ENCODE peak calls at places on chromosomes 2 and 18, in six cellular contexts. One of them, this sample, is unnamed. For H3K4me1, the result is how much of the 10 kb centered on the place peaks cover.

GRCh38 chr2:37472959-37473358 is 128.5 kb downstream of the QPCT start:
- DNase-seq in DND-41: no peak
- DNase-seq in fibroblast of lung: peak
- DNase-seq in endothelial cell of umbilical vein: peak
- DNase-seq in gastrocnemius medialis: no peak
- DNase-seq in uterus: no peak
- DNase-seq in this sample: peak

GRCh38 chr2:150472122-150472899 is 15.2 kb downstream of the RND3 start:
- DNase-seq in DND-41: peak
- DNase-seq in fibroblast of lung: peak
- DNase-seq in endothelial cell of umbilical vein: peak
- DNase-seq in gastrocnemius medialis: peak
- DNase-seq in uterus: no peak
- DNase-seq in this sample: no peak

GRCh38 chr18:13539050-13539449 is 187.3 kb downstream of the FAM210A start:
- DNase-seq in DND-41: peak
- DNase-seq in fibroblast of lung: no peak
- DNase-seq in endothelial cell of umbilical vein: no peak
- DNase-seq in gastrocnemius medialis: no peak
- DNase-seq in uterus: peak
- DNase-seq in this sample: no peak

GRCh38 chr2:190535119-190535439 is 557 bp upstream of the NEMP2 start:
- DNase-seq in DND-41: no peak
- DNase-seq in fibroblast of lung: no peak
- DNase-seq in endothelial cell of umbilical vein: peak
- DNase-seq in gastrocnemius medialis: no peak
- DNase-seq in uterus: no peak
- DNase-seq in this sample: no peak

GRCh38 chr2:169027240-169027639 is 3.9 kb downstream of the ABCB11 start:
- DNase-seq in DND-41: no peak
- DNase-seq in fibroblast of lung: no peak
- DNase-seq in endothelial cell of umbilical vein: no peak
- DNase-seq in gastrocnemius medialis: no peak
- DNase-seq in uterus: no peak
- DNase-seq in this sample: no peak

GRCh38 chr2:190596998-190597397 is 51.9 kb upstream of the NAB1 start:
- DNase-seq in DND-41: no peak
- DNase-seq in fibroblast of lung: no peak
- DNase-seq in endothelial cell of umbilical vein: no peak
- DNase-seq in gastrocnemius medialis: no peak
- DNase-seq in uterus: no peak
- DNase-seq in this sample: no peak

GRCh38 chr2:155382781-155383180 is 684.3 kb downstream of the KCNJ3 start:
- DNase-seq in DND-41: no peak
- DNase-seq in fibroblast of lung: no peak
- DNase-seq in endothelial cell of umbilical vein: no peak
- DNase-seq in gastrocnemius medialis: no peak
- DNase-seq in uterus: no peak
- DNase-seq in this sample: no peak

GRCh38 chr2:86285981-86286380 is 51.4 kb downstream of the REEP1 start:
- DNase-seq in DND-41: no peak
- DNase-seq in fibroblast of lung: no peak
- DNase-seq in endothelial cell of umbilical vein: no peak
- DNase-seq in gastrocnemius medialis: no peak
- DNase-seq in uterus: no peak
- DNase-seq in this sample: peak

GRCh38 chr2:99615247-99615771 is 125.5 kb upstream of the REV1 start:
- DNase-seq in DND-41: no peak
- DNase-seq in fibroblast of lung: no peak
- DNase-seq in endothelial cell of umbilical vein: no peak
- DNase-seq in gastrocnemius medialis: peak
- DNase-seq in uterus: no peak
- DNase-seq in this sample: no peak

GRCh38 chr2:175251425-175252041 is 70.0 kb upstream of the ATP5MC3 start:
- DNase-seq in DND-41: peak
- DNase-seq in fibroblast of lung: peak
- DNase-seq in endothelial cell of umbilical vein: peak
- DNase-seq in gastrocnemius medialis: no peak
- DNase-seq in uterus: no peak
- DNase-seq in this sample: no peak

GRCh38 chr2:67674668-67675067 is 277.5 kb downstream of the ETAA1 start:
- DNase-seq in DND-41: no peak
- DNase-seq in fibroblast of lung: no peak
- DNase-seq in endothelial cell of umbilical vein: no peak
- DNase-seq in gastrocnemius medialis: peak
- DNase-seq in uterus: no peak
- DNase-seq in this sample: no peak

GRCh38 chr2:207770602-207771404 is 1.1 kb upstream of the FZD5 start:
- DNase-seq in DND-41: no peak
- DNase-seq in fibroblast of lung: no peak
- DNase-seq in endothelial cell of umbilical vein: peak
- DNase-seq in gastrocnemius medialis: no peak
- DNase-seq in uterus: peak
- DNase-seq in this sample: peak

GRCh38 chr2:230627806-230628724 is 84.6 kb upstream of the CAB39 start:
- DNase-seq in DND-41: no peak
- DNase-seq in fibroblast of lung: peak
- DNase-seq in endothelial cell of umbilical vein: no peak
- DNase-seq in gastrocnemius medialis: no peak
- DNase-seq in uterus: no peak
- DNase-seq in this sample: no peak

GRCh38 chr2:9593936-9594335 is 36.9 kb downstream of the YWHAQ start:
- DNase-seq in DND-41: no peak
- DNase-seq in fibroblast of lung: no peak
- DNase-seq in endothelial cell of umbilical vein: no peak
- DNase-seq in gastrocnemius medialis: no peak
- DNase-seq in uterus: no peak
- DNase-seq in this sample: no peak

GRCh38 chr2:151120016-151120415 is 141.6 kb downstream of the RBM43 start:
- DNase-seq in DND-41: no peak
- DNase-seq in fibroblast of lung: no peak
- DNase-seq in endothelial cell of umbilical vein: no peak
- DNase-seq in gastrocnemius medialis: no peak
- DNase-seq in uterus: no peak
- DNase-seq in this sample: no peak

DNA sequence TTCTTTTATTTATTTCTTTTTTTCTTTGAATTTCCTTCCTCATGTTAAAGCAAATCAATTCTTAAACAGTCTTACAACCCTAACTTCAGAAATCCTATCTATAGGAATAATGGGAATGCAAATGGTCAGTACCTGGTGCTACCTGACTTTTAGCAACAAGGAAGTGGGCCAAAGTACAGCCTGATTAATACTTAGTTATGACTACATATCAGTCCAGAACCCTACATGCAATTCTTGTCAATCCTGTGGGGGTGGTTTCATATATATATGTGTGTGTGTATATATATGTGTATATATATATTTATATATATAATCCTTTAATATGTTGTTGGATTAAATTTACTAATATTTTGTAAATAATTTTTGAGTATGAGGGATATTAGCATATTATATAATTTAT is 14.8 kb upstream of the TRAPPC8 start:
- DNase-seq in DND-41: no peak
- DNase-seq in fibroblast of lung: no peak
- DNase-seq in endothelial cell of umbilical vein: no peak
- DNase-seq in gastrocnemius medialis: no peak
- DNase-seq in uterus: no peak
- DNase-seq in this sample: no peak
- TF ChIP-seq CTCF in DND-41: no peak
- TF ChIP-seq CTCF in fibroblast of lung: no peak
- TF ChIP-seq CTCF in endothelial cell of umbilical vein: no peak
- TF ChIP-seq CTCF in gastrocnemius medialis: no peak
- TF ChIP-seq CTCF in uterus: no peak
- TF ChIP-seq CTCF in this sample: no peak

DNA sequence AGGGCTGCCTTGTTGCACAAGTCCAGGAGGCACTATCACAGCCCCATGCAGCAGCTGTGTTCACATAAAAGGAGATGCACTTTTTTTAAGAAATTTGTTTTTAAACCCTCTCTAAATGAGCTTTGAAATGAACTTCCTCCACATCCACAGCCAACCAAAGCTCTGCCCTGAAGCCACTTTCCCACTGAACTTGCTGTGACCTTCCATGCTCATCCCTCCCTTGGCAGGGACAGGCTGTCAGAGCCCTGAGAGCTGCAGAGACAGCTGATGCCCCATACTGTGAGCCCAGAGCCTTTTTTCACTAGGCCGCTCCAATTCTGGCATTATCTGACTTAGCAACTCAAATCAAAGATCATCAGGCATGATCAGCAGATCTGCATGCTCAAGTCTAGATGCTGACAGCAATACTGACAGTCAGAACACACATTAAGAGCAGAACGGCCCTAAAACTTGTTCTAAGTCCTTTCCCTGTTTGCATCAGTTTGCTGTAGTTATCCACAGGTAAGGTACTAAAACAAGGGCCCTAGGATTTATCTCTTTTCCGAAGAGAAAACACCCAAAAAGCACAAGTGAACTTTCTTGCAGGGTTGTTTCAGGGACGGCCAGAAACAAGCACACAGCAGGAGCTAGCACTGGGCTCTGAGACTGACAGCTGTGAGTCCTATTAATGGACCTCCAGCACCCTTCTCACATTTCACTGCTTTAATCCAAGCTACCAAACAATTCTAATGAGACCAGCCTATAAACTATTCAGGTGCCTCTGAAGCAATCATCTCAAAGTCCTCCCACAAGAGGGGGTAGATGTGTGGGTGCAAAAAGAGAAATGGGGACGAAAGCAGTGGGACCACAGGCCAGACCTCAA is 34.9 kb downstream of the RNU4ATAC start:
- DNase-seq in DND-41: no peak
- DNase-seq in fibroblast of lung: no peak
- DNase-seq in endothelial cell of umbilical vein: no peak
- DNase-seq in gastrocnemius medialis: peak
- DNase-seq in uterus: no peak
- DNase-seq in this sample: no peak
- H3K4me1 ChIP-seq in DND-41: under half
- H3K4me1 ChIP-seq in fibroblast of lung: under half
- H3K4me1 ChIP-seq in endothelial cell of umbilical vein: under half
- H3K4me1 ChIP-seq in gastrocnemius medialis: half or more
- H3K4me1 ChIP-seq in uterus: under half
- H3K4me1 ChIP-seq in this sample: under half

DNA sequence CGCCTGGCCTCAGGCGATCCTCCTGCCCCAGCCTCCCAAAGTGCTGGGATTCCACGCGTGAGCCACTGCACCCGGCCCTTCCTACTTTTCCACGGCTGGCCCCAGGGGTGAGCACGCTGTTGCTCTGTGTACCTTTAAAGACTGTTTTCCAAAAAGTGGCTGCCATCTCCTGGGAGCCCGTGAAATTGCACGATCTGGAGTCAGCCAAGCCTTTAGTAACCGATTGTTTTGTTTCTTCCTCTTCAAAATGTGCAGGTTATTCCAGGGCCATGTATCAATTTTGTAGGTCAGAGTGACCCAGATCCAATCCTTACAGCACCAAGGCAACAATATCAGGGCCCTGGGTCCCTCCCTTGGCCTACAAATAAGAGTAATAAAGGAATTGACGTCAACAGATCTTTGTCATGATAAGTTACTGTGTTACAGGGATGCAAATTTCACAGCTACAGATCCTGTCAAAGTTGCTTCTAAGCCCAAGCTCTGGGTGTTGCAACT is 135.6 kb upstream of the ZNF236 start:
- DNase-seq in DND-41: peak
- DNase-seq in fibroblast of lung: peak
- DNase-seq in endothelial cell of umbilical vein: peak
- DNase-seq in gastrocnemius medialis: peak
- DNase-seq in uterus: peak
- DNase-seq in this sample: no peak
- TF ChIP-seq CTCF in DND-41: peak
- TF ChIP-seq CTCF in fibroblast of lung: peak
- TF ChIP-seq CTCF in endothelial cell of umbilical vein: peak
- TF ChIP-seq CTCF in gastrocnemius medialis: peak
- TF ChIP-seq CTCF in uterus: peak
- TF ChIP-seq CTCF in this sample: peak

DNA sequence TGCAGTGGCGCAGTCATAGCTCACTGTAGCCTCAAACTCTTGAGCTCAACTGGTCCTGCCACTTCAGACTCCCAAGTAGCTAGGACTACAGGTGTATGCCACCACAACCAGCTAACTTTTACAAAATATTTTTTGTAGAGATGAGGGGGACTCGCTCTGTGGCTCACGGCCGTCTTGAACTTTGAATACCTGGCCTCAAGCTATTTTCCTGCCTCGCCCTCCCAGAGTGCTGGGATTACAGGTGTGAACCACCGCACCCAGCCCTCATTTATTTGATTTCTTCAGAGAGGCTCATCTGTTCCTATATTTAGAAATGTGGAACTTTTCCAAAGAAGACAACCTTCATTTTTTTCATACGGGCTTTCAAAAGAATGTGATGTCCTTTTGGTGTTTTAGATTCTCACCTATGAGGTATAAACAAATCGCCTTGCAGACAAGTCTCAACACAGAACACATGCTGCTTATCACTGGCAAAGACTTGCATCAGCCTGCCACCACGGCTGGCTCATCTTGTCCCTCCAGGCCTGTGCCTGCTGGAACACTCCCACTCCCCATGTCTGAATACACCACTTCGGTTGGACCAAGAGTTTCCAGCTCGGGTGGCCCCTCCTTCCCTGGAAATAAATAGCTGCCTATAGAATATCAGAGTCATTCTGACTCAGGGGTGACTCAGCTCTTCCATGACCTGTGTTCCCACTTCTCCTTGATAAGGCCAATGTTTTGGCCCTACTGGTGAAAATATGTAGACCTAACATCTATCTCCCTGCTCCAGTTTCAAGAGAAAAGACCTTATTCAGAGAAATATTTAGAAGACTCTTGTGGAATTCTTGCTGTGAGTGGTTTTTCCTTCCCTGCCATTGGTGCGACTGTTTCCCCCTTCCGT is 202.6 kb downstream of the TGIF1 start:
- DNase-seq in DND-41: no peak
- DNase-seq in fibroblast of lung: peak
- DNase-seq in endothelial cell of umbilical vein: peak
- DNase-seq in gastrocnemius medialis: no peak
- DNase-seq in uterus: peak
- DNase-seq in this sample: no peak
- H3K4me1 ChIP-seq in DND-41: under half
- H3K4me1 ChIP-seq in fibroblast of lung: under half
- H3K4me1 ChIP-seq in endothelial cell of umbilical vein: under half
- H3K4me1 ChIP-seq in gastrocnemius medialis: under half
- H3K4me1 ChIP-seq in uterus: under half
- H3K4me1 ChIP-seq in this sample: under half

DNA sequence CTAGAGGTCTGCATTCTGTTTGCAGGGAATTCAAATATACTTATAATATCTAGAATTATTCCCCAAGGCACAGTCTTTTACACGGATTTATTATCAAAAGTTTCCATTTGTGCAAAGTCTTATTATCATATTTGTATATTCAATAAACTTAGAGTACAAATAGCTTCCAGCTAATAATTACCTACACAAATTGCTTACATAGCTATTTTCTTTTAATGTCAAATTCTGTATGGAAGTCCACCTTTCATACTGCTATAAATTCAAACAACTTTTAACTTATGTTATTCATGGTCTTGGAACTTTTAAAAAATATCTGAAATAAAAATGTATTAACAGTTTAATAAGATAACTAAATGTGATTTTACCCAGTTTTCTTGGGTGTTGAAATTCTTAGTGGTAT is 13.1 kb downstream of the CHST9 start:
- DNase-seq in DND-41: no peak
- DNase-seq in fibroblast of lung: no peak
- DNase-seq in endothelial cell of umbilical vein: no peak
- DNase-seq in gastrocnemius medialis: no peak
- DNase-seq in uterus: no peak
- DNase-seq in this sample: no peak
- TF ChIP-seq CTCF in DND-41: no peak
- TF ChIP-seq CTCF in fibroblast of lung: no peak
- TF ChIP-seq CTCF in endothelial cell of umbilical vein: no peak
- TF ChIP-seq CTCF in gastrocnemius medialis: no peak
- TF ChIP-seq CTCF in uterus: no peak
- TF ChIP-seq CTCF in this sample: no peak